ENCODE peak calls at places on chromosomes 5 and 9, in five cellular contexts. W, C, U, H and K are unnamed samples.

GRCh38 chr5:146993876-146994530 is 115.4 kb upstream of the PPP2R2B start:
- DNase-seq in W (no peak), C (no peak), U (no peak), H (no peak), K (no peak)

GRCh38 chr5:123500476-123500875 is 11.5 kb upstream of the CSNK1G3 start:
- DNase-seq in W (peak), C (no peak), U (no peak), H (no peak), K (no peak)

GRCh38 chr5:170173227-170173626 is 59.6 kb upstream of the C5orf58 start:
- DNase-seq in W (peak), C (no peak), U (no peak), H (no peak), K (no peak)

GRCh38 chr9:136231478-136232297 is 13.9 kb downstream of the QSOX2 start:
- DNase-seq in W (no peak), C (no peak), U (no peak), H (no peak), K (no peak)

GRCh38 chr9:134163374-134164196 is 779 bp downstream of the RNU6ATAC start:
- DNase-seq in W (peak), C (peak), U (peak), H (peak), K (peak)

GRCh38 chr5:8981496-8981895 is 564.4 kb downstream of the SEMA5A start:
- DNase-seq in W (peak), C (no peak), U (no peak), H (no peak), K (no peak)

GRCh38 chr5:140322751-140323731 is 20.1 kb upstream of the PFDN1 start:
- DNase-seq in W (peak), C (no peak), U (no peak), H (peak), K (no peak)

GRCh38 chr5:71839049-71839834 is 120.2 kb downstream of the CARTPT start:
- DNase-seq in W (no peak), C (no peak), U (no peak), H (no peak), K (no peak)

GRCh38 chr9:87128844-87129493 is 181.7 kb upstream of the GAS1 start:
- DNase-seq in W (no peak), C (no peak), U (no peak), H (no peak), K (no peak)

GRCh38 chr5:41793156-41793770 is 77.0 kb downstream of the OXCT1 start:
- DNase-seq in W (no peak), C (no peak), U (no peak), H (peak), K (no peak)

GRCh38 chr5:39194466-39195136 is 24.8 kb downstream of the FYB1 start:
- DNase-seq in W (peak), C (no peak), U (no peak), H (no peak), K (no peak)

GRCh38 chr9:110620726-110621125 is 41.2 kb upstream of the SVEP1 start:
- DNase-seq in W (no peak), C (no peak), U (no peak), H (no peak), K (no peak)

GRCh38 chr5:133461796-133462516 is 150.4 kb downstream of the FSTL4 start:
- DNase-seq in W (no peak), C (no peak), U (no peak), H (no peak), K (no peak)

GRCh38 chr9:117414906-117415583 is at the start of gene ASTN2:
- DNase-seq in W (peak), C (peak), U (peak), H (peak), K (no peak)

GRCh38 chr5:19940192-19940591 is 47.8 kb downstream of the CDH18 start:
- DNase-seq in W (no peak), C (no peak), U (no peak), H (no peak), K (no peak)

GRCh38 chr9:12614488-12614887 is 78.7 kb upstream of the TYRP1 start:
- DNase-seq in W (no peak), C (no peak), U (no peak), H (no peak), K (no peak)

GRCh38 chr9:19464764-19465570 is 56.2 kb downstream of the ACER2 start:
- DNase-seq in W (peak), C (peak), U (peak), H (peak), K (peak)

GRCh38 chr5:36877667-36878420 is 1.3 kb downstream of the NIPBL start:
- DNase-seq in W (no peak), C (no peak), U (no peak), H (peak), K (no peak)